ENCODE peak calls at places on chromosome 12, in ten cellular contexts. S, P, Q, E, G, V, J, H, X and L are unnamed samples.

GRCh38 chr12:46609671-46610070 is 216.1 kb downstream of the SLC38A4 start:
- DNase-seq in S (no peak), P (no peak), Q (no peak), E (no peak), G (no peak), V (no peak), J (no peak), H (no peak), X (no peak), L (no peak)

GRCh38 chr12:22459872-22460490 is 84.4 kb downstream of the C2CD5 start:
- DNase-seq in S (peak; percentile 65), P (peak; percentile 13), Q (peak; percentile 12), E (peak; percentile 75), G (no peak), V (no peak), J (no peak), H (no peak), X (peak; percentile 52), L (no peak)

GRCh38 chr12:113403435-113404415 is at the start of gene SDS:
- DNase-seq in S (peak; percentile 28), P (no peak), Q (peak; percentile 73), E (peak; percentile 28), G (no peak), V (no peak), J (no peak), H (peak; percentile 70), X (peak; percentile 38), L (no peak)

GRCh38 chr12:123389560-123390351 is 5.8 kb downstream of the KMT5A start:
- DNase-seq in S (no peak), P (peak; percentile 24), Q (no peak), E (peak; percentile 60), G (no peak), V (no peak), J (no peak), H (peak; percentile 60), X (peak; percentile 39), L (no peak)

GRCh38 chr12:1360812-1361211 is 233.6 kb downstream of the FBXL14 start:
- DNase-seq in S (no peak), P (no peak), Q (no peak), E (no peak), G (no peak), V (no peak), J (no peak), H (no peak), X (peak; percentile 72), L (no peak)

GRCh38 chr12:68612675-68613074 is 2.0 kb downstream of the RAP1B start:
- DNase-seq in S (no peak), P (no peak), Q (no peak), E (no peak), G (no peak), V (no peak), J (no peak), H (no peak), X (no peak), L (no peak)

GRCh38 chr12:15899282-15899870 is 11.8 kb upstream of the DERA start:
- DNase-seq in S (peak; percentile 63), P (no peak), Q (no peak), E (peak; percentile 25), G (no peak), V (no peak), J (no peak), H (no peak), X (no peak), L (no peak)

GRCh38 chr12:108734200-108734906 is 3.0 kb upstream of the CORO1C start:
- DNase-seq in S (peak; percentile 42), P (peak; percentile 10), Q (no peak), E (peak; percentile 99), G (no peak), V (no peak), J (no peak), H (no peak), X (peak; percentile 92), L (no peak)